ENCODE peak calls at places on chromosomes 3 and 15, in five cellular contexts. D, E, T, L and J are unnamed samples.
A peak's percentile ranks its signal among the peaks of the same experiment; 100 is the strongest.

GRCh38 chr3:10495003-10495402 is 10.4 kb downstream of the ATP2B2 start:
- DNase-seq in D (no peak), E (no peak), T (peak; percentile 30), L (peak; percentile 18), J (peak; percentile 26)

GRCh38 chr15:32870240-32871033 is 152.6 kb downstream of the GREM1 start:
- DNase-seq in D (no peak), E (peak; percentile 60), T (no peak), L (peak; percentile 100), J (peak; percentile 92)

GRCh38 chr3:112086857-112087524 is 802 bp downstream of the C3orf52 start:
- DNase-seq in D (no peak), E (no peak), T (peak; percentile 24), L (peak; percentile 57), J (no peak)

GRCh38 chr15:81105521-81105920 is 28.5 kb upstream of the CFAP161 start:
- DNase-seq in D (no peak), E (no peak), T (no peak), L (no peak), J (no peak)

GRCh38 chr3:18111702-18112311 is 313.3 kb downstream of the SATB1 start:
- DNase-seq in D (no peak), E (no peak), T (no peak), L (peak; percentile 29), J (no peak)

GRCh38 chr3:134211797-134212196 is 38.9 kb downstream of the RYK start:
- DNase-seq in D (no peak), E (no peak), T (peak; percentile 81), L (peak; percentile 72), J (no peak)

GRCh38 chr15:74614744-74615312 is 808 bp upstream of the CLK3 start:
- DNase-seq in D (peak; percentile 97), E (peak; percentile 89), T (peak; percentile 86), L (peak; percentile 62), J (no peak)

GRCh38 chr15:28959326-28959725 is 73.6 kb downstream of the APBA2 start:
- DNase-seq in D (no peak), E (no peak), T (no peak), L (no peak), J (no peak)

GRCh38 chr15:95975212-95975611 is 355.3 kb upstream of the NR2F2 start:
- DNase-seq in D (no peak), E (no peak), T (no peak), L (no peak), J (no peak)

GRCh38 chr15:100021653-100022052 is 288.4 kb upstream of the LYSMD4 start:
- DNase-seq in D (no peak), E (no peak), T (no peak), L (no peak), J (no peak)

GRCh38 chr3:158725348-158725966 is 6.8 kb downstream of the RARRES1 start:
- DNase-seq in D (no peak), E (no peak), T (no peak), L (peak; percentile 100), J (peak; percentile 94)

GRCh38 chr15:76345880-76346665 is 9.5 kb downstream of the ISL2 start:
- DNase-seq in D (peak; percentile 75), E (no peak), T (peak; percentile 32), L (no peak), J (no peak)

GRCh38 chr15:44157679-44158078 is 37.4 kb downstream of the FRMD5 start:
- DNase-seq in D (no peak), E (no peak), T (no peak), L (peak; percentile 96), J (peak; percentile 50)

GRCh38 chr15:57015897-57016296 is 97.5 kb downstream of the TCF12 start:
- DNase-seq in D (no peak), E (no peak), T (no peak), L (peak; percentile 62), J (no peak)

GRCh38 chr15:55799287-55800212 is 56.6 kb upstream of the PRTG start:
- DNase-seq in D (no peak), E (no peak), T (peak; percentile 86), L (peak; percentile 52), J (no peak)

GRCh38 chr3:39180546-39181346 is 11.6 kb downstream of the XIRP1 start:
- DNase-seq in D (peak; percentile 98), E (peak; percentile 92), T (peak; percentile 97), L (peak; percentile 54), J (no peak)

GRCh38 chr3:135895106-135895733 is 70.3 kb upstream of the PPP2R3A start:
- DNase-seq in D (peak; percentile 77), E (peak; percentile 27), T (peak; percentile 83), L (peak; percentile 79), J (peak; percentile 59)

GRCh38 chr3:39573392-39573791 is 105.9 kb downstream of the MOBP start:
- DNase-seq in D (no peak), E (no peak), T (no peak), L (no peak), J (no peak)

GRCh38 chr3:40189118-40189517 is 120.4 kb upstream of the EIF1B start:
- DNase-seq in D (no peak), E (no peak), T (no peak), L (no peak), J (no peak)

GRCh38 chr3:41434781-41435180 is 235.5 kb downstream of the CTNNB1 start:
- DNase-seq in D (no peak), E (no peak), T (no peak), L (no peak), J (no peak)

GRCh38 chr3:153445817-153446216 is 283.8 kb downstream of the RAP2B start:
- DNase-seq in D (no peak), E (no peak), T (no peak), L (no peak), J (no peak)

GRCh38 chr3:178342111-178342510 is 194.1 kb upstream of the KCNMB2 start:
- DNase-seq in D (no peak), E (no peak), T (no peak), L (no peak), J (no peak)

GRCh38 chr3:139448104-139448503 is 28.2 kb downstream of the RBP2 start:
- DNase-seq in D (no peak), E (no peak), T (no peak), L (no peak), J (no peak)

GRCh38 chr3:3053974-3054373 is 56.2 kb downstream of the IL5RA start:
- DNase-seq in D (no peak), E (no peak), T (peak; percentile 6), L (peak; percentile 12), J (no peak)

GRCh38 chr15:96276438-96277210 is 53.9 kb upstream of the NR2F2 start:
- DNase-seq in D (no peak), E (no peak), T (no peak), L (peak; percentile 85), J (peak; percentile 78)

GRCh38 chr15:99167201-99167600 is 62.3 kb downstream of the SYNM start:
- DNase-seq in D (no peak), E (no peak), T (no peak), L (no peak), J (no peak)

GRCh38 chr3:191333481-191333880 is 3.2 kb upstream of the UTS2B start:
- DNase-seq in D (no peak), E (no peak), T (no peak), L (no peak), J (no peak)

GRCh38 chr15:98873441-98874218 is 134.0 kb downstream of the PGPEP1L start:
- DNase-seq in D (peak; percentile 79), E (no peak), T (no peak), L (peak; percentile 83), J (no peak)

GRCh38 chr3:138461246-138461645 is 26.8 kb downstream of the ESYT3 start:
- DNase-seq in D (no peak), E (no peak), T (no peak), L (peak; percentile 16), J (no peak)

GRCh38 chr3:188829577-188829976 is 342.2 kb upstream of the TPRG1 start:
- DNase-seq in D (no peak), E (no peak), T (peak; percentile 10), L (no peak), J (no peak)

GRCh38 chr15:58014470-58014869 is 51.0 kb downstream of the ALDH1A2 start:
- DNase-seq in D (no peak), E (no peak), T (no peak), L (no peak), J (no peak)

DNA sequence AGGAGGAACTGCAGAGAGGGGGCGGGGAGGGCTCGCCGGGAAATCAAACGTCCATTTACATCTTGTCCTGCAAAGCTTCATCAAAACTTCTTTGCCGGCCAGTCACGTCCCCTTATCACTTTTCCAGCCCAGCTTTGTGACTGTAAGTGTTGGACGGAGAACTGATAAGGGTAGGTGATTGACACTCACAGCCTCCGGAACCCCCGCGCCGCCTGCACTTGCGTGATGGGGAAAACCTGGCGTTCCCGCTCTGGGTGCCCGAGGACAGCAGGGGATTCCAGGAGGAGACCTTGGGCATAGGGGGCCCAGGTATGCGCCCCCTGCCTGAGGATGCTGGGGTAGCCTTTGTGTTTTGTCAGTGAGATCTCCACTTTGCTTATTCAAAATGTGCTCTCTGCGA is 72.8 kb upstream of the ANKRD34C start:
- DNase-seq in D (no peak), E (no peak), T (peak; percentile 61), L (no peak), J (no peak)
- H3K4me3 ChIP-seq in D (no peak overlapping the region), E (no peak overlapping the region), T (no peak overlapping the region), L (no peak overlapping the region), J (no peak overlapping the region)

GRCh38 chr15:48112242-48112641 is 8.5 kb upstream of the SLC24A5 start:
- DNase-seq in D (no peak), E (no peak), T (peak; percentile 60), L (peak; percentile 30), J (no peak)
- TF ChIP-seq CTCF in D (no peak), E (no peak), T (peak; percentile 43), L (peak; percentile 44), J (peak; percentile 56)

GRCh38 chr3:96101013-96101412 is 713.4 kb upstream of the EPHA6 start:
- DNase-seq in D (no peak), E (no peak), T (no peak), L (no peak), J (no peak)
- H3K4me3 ChIP-seq in D (no peak overlapping the region), E (no peak overlapping the region), T (no peak overlapping the region), L (no peak overlapping the region), J (no peak overlapping the region)

GRCh38 chr3:195856410-195857084 is 44.8 kb upstream of the MUC4 start:
- DNase-seq in D (no peak), E (no peak), T (no peak), L (no peak), J (no peak)

GRCh38 chr3:195860456-195860855 is 47.9 kb downstream of the TNK2 start:
- DNase-seq in D (no peak), E (no peak), T (no peak), L (no peak), J (no peak)

GRCh38 chr3:195859846-195860411 is 48.2 kb upstream of the MUC4 start:
- DNase-seq in D (no peak), E (no peak), T (no peak), L (no peak), J (no peak)

GRCh38 chr3:195855471-195856409 is 44.0 kb upstream of the MUC4 start:
- DNase-seq in D (no peak), E (no peak), T (no peak), L (no peak), J (no peak)

DNA sequence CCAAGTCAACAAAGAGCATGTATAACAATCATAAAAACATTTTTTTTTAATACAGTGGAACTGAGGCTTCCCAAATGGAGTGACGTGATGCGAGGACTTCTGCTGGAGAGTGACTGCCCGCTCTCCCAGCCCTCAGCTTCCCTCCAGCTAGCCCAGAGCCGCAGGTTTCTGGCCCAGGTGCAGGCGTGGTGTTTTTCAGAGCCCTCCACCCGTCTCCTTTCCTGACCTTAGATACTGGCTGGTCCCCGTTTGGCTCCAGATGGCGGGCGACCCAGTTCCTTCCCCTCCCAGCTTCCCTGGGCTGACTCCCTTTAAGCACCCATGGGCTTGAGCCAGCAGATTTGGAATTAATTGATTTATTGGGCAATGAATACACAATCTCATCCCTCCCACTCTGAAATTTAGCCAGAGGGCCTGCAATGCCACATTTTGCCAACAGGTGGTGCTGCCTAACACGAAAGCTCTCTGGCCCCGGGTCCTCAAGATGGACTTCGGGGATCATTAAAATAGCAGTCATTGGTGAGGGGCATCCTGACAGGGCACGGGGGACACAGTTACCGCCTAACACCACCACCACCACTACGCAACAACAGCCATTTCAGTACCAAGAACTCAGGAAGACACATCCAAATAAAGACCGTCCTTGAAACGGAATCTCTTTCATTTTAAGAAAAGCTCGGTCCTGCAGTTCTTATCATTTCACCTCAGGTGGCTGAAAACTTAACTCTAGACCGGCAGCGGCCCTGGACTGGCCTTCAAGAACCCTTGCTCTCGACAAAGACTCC is 47.5 kb upstream of the MUC4 start:
- DNase-seq in D (peak; percentile 87), E (peak; percentile 75), T (peak; percentile 75), L (peak; percentile 44), J (no peak)
- TF ChIP-seq CTCF in D (peak; percentile 97), E (peak; percentile 94), T (peak; percentile 99), L (peak; percentile 92), J (peak; percentile 97)